ENCODE peak calls at places on chromosomes 1 and 21, in six cellular contexts. One of them, this sample, is unnamed.
A peak's percentile ranks its signal among the peaks of the same experiment; 100 is the strongest.

GRCh38 chr1:90763930-90764329 is 46.8 kb upstream of the BARHL2 start:
- DNase-seq in bronchial epithelial cell: no peak
- DNase-seq in NCI-H1092: no peak
- DNase-seq in A673: no peak
- DNase-seq in H9: no peak
- DNase-seq in posterior cingulate gyrus: no peak
- DNase-seq in this sample: no peak

GRCh38 chr1:65445837-65446236 is 25.4 kb downstream of the LEPR start:
- DNase-seq in posterior cingulate gyrus: no peak
- DNase-seq in H9: no peak
- DNase-seq in A673: no peak
- DNase-seq in NCI-H1092: no peak
- DNase-seq in bronchial epithelial cell: no peak
- DNase-seq in this sample: no peak

GRCh38 chr1:65505547-65506325 is 85.3 kb downstream of the LEPR start:
- DNase-seq in posterior cingulate gyrus: no peak
- DNase-seq in A673: no peak
- DNase-seq in H9: no peak
- DNase-seq in bronchial epithelial cell: no peak
- DNase-seq in NCI-H1092: no peak
- DNase-seq in this sample: peak; percentile 65

GRCh38 chr1:151222130-151222529 is 23.8 kb downstream of the PIP5K1A start:
- DNase-seq in posterior cingulate gyrus: no peak
- DNase-seq in A673: peak; percentile 45
- DNase-seq in bronchial epithelial cell: no peak
- DNase-seq in NCI-H1092: no peak
- DNase-seq in H9: no peak
- DNase-seq in this sample: peak; percentile 70

GRCh38 chr21:36526104-36526503 is 46.2 kb upstream of the CLDN14 start:
- DNase-seq in posterior cingulate gyrus: no peak
- DNase-seq in H9: no peak
- DNase-seq in A673: no peak
- DNase-seq in bronchial epithelial cell: no peak
- DNase-seq in NCI-H1092: no peak
- DNase-seq in this sample: no peak

GRCh38 chr1:37480581-37481288 is 6.4 kb downstream of the ZC3H12A start:
- DNase-seq in bronchial epithelial cell: no peak
- DNase-seq in posterior cingulate gyrus: no peak
- DNase-seq in H9: no peak
- DNase-seq in NCI-H1092: no peak
- DNase-seq in A673: no peak
- DNase-seq in this sample: no peak

GRCh38 chr1:17624540-17625256 is 85.2 kb downstream of the ARHGEF10L start:
- DNase-seq in posterior cingulate gyrus: no peak
- DNase-seq in NCI-H1092: no peak
- DNase-seq in H9: no peak
- DNase-seq in A673: no peak
- DNase-seq in bronchial epithelial cell: peak; percentile 83
- DNase-seq in this sample: peak; percentile 73

GRCh38 chr1:119141020-119141424 is 569 bp upstream of the WARS2 start:
- DNase-seq in NCI-H1092: no peak
- DNase-seq in H9: peak; percentile 62
- DNase-seq in posterior cingulate gyrus: no peak
- DNase-seq in bronchial epithelial cell: no peak
- DNase-seq in A673: peak; percentile 65
- DNase-seq in this sample: peak; percentile 42

GRCh38 chr1:205925730-205926129 is 17.5 kb downstream of the SLC26A9 start:
- DNase-seq in NCI-H1092: no peak
- DNase-seq in bronchial epithelial cell: peak; percentile 90
- DNase-seq in H9: no peak
- DNase-seq in A673: peak; percentile 70
- DNase-seq in posterior cingulate gyrus: no peak
- DNase-seq in this sample: peak; percentile 67

GRCh38 chr1:4581807-4582206 is 72.6 kb upstream of the AJAP1 start:
- DNase-seq in NCI-H1092: no peak
- DNase-seq in posterior cingulate gyrus: no peak
- DNase-seq in A673: no peak
- DNase-seq in H9: no peak
- DNase-seq in bronchial epithelial cell: no peak
- DNase-seq in this sample: no peak

GRCh38 chr21:21286170-21286798 is 288.1 kb downstream of the NCAM2 start:
- DNase-seq in H9: no peak
- DNase-seq in NCI-H1092: no peak
- DNase-seq in posterior cingulate gyrus: no peak
- DNase-seq in A673: no peak
- DNase-seq in bronchial epithelial cell: no peak
- DNase-seq in this sample: no peak

GRCh38 chr21:34989337-34990151 is 59.6 kb downstream of the RUNX1 start:
- DNase-seq in posterior cingulate gyrus: no peak
- DNase-seq in H9: no peak
- DNase-seq in NCI-H1092: no peak
- DNase-seq in A673: no peak
- DNase-seq in bronchial epithelial cell: no peak
- DNase-seq in this sample: no peak

GRCh38 chr21:45074818-45075605 is 632 bp downstream of the ADARB1 start:
- DNase-seq in NCI-H1092: peak; percentile 47
- DNase-seq in bronchial epithelial cell: peak; percentile 37
- DNase-seq in H9: peak; percentile 50
- DNase-seq in A673: peak; percentile 45
- DNase-seq in posterior cingulate gyrus: peak; percentile 16
- DNase-seq in this sample: no peak

GRCh38 chr1:70017770-70018169 is 187.6 kb downstream of the LRRC40 start:
- DNase-seq in bronchial epithelial cell: peak; percentile 1
- DNase-seq in NCI-H1092: no peak
- DNase-seq in H9: no peak
- DNase-seq in posterior cingulate gyrus: no peak
- DNase-seq in A673: no peak
- DNase-seq in this sample: peak; percentile 15

GRCh38 chr1:119112791-119113190 is 27.7 kb downstream of the WARS2 start:
- DNase-seq in posterior cingulate gyrus: no peak
- DNase-seq in H9: no peak
- DNase-seq in bronchial epithelial cell: peak; percentile 20
- DNase-seq in A673: no peak
- DNase-seq in NCI-H1092: no peak
- DNase-seq in this sample: no peak

GRCh38 chr1:12376236-12377064 is 146.6 kb downstream of the VPS13D start:
- DNase-seq in posterior cingulate gyrus: peak; percentile 33
- DNase-seq in A673: no peak
- DNase-seq in H9: no peak
- DNase-seq in bronchial epithelial cell: no peak
- DNase-seq in NCI-H1092: no peak
- DNase-seq in this sample: no peak

GRCh38 chr1:234896477-234897364 is 231.9 kb downstream of the TOMM20 start:
- DNase-seq in A673: no peak
- DNase-seq in bronchial epithelial cell: no peak
- DNase-seq in H9: no peak
- DNase-seq in NCI-H1092: no peak
- DNase-seq in posterior cingulate gyrus: no peak
- DNase-seq in this sample: no peak

GRCh38 chr1:88462481-88463261 is 221.4 kb upstream of the PKN2 start:
- DNase-seq in posterior cingulate gyrus: peak; percentile 55
- DNase-seq in H9: peak; percentile 60
- DNase-seq in NCI-H1092: no peak
- DNase-seq in bronchial epithelial cell: peak; percentile 6
- DNase-seq in A673: peak; percentile 56
- DNase-seq in this sample: peak; percentile 30

This sample was measured in myocyte.